ENCODE peak calls at places on chromosomes 4 and X, in six cellular contexts. One of them, this sample, is unnamed. For H3K4me1 and H3K9me3, the result is how much of the 10 kb centered on the place peaks cover.

GRCh38 chrX:40420899-40421729 is 159.7 kb upstream of the ATP6AP2 start:
- DNase-seq in esophagus muscularis mucosa: no peak
- DNase-seq in psoas muscle: no peak
- DNase-seq in right lobe of liver: no peak
- DNase-seq in uterus: no peak
- DNase-seq in CD4-positive, alpha-beta memory T cell: no peak
- DNase-seq in this sample: no peak

GRCh38 chrX:9847071-9847470 is 60.8 kb downstream of the SHROOM2 start:
- DNase-seq in CD4-positive, alpha-beta memory T cell: no peak
- DNase-seq in uterus: no peak
- DNase-seq in psoas muscle: no peak
- DNase-seq in esophagus muscularis mucosa: no peak
- DNase-seq in right lobe of liver: no peak
- DNase-seq in this sample: no peak

GRCh38 chrX:34563809-34564208 is 93.3 kb downstream of the TMEM47 start:
- DNase-seq in uterus: no peak
- DNase-seq in esophagus muscularis mucosa: no peak
- DNase-seq in psoas muscle: no peak
- DNase-seq in CD4-positive, alpha-beta memory T cell: no peak
- DNase-seq in right lobe of liver: no peak
- DNase-seq in this sample: no peak

GRCh38 chr4:74669702-74670101 is 124.6 kb downstream of the BTC start:
- DNase-seq in uterus: no peak
- DNase-seq in psoas muscle: no peak
- DNase-seq in esophagus muscularis mucosa: no peak
- DNase-seq in CD4-positive, alpha-beta memory T cell: no peak
- DNase-seq in right lobe of liver: no peak
- DNase-seq in this sample: no peak

GRCh38 chr4:184413227-184414064 is 60.9 kb downstream of the IRF2 start:
- DNase-seq in right lobe of liver: no peak
- DNase-seq in uterus: no peak
- DNase-seq in CD4-positive, alpha-beta memory T cell: no peak
- DNase-seq in psoas muscle: no peak
- DNase-seq in esophagus muscularis mucosa: no peak
- DNase-seq in this sample: no peak

GRCh38 chrX:13489451-13489850 is 80.0 kb upstream of the EGFL6 start:
- DNase-seq in esophagus muscularis mucosa: peak
- DNase-seq in psoas muscle: peak
- DNase-seq in CD4-positive, alpha-beta memory T cell: no peak
- DNase-seq in right lobe of liver: no peak
- DNase-seq in uterus: peak
- DNase-seq in this sample: peak

GRCh38 chrX:44908198-44908597 is 35.2 kb downstream of the KDM6A start:
- DNase-seq in esophagus muscularis mucosa: no peak
- DNase-seq in psoas muscle: no peak
- DNase-seq in CD4-positive, alpha-beta memory T cell: no peak
- DNase-seq in uterus: no peak
- DNase-seq in right lobe of liver: no peak
- DNase-seq in this sample: no peak

GRCh38 chr4:6633091-6633906 is 7.2 kb upstream of the MRFAP1 start:
- DNase-seq in psoas muscle: peak
- DNase-seq in uterus: no peak
- DNase-seq in right lobe of liver: no peak
- DNase-seq in CD4-positive, alpha-beta memory T cell: no peak
- DNase-seq in esophagus muscularis mucosa: no peak
- DNase-seq in this sample: no peak

GRCh38 chr4:3233391-3234071 is 15.4 kb upstream of the MSANTD1 start:
- DNase-seq in uterus: no peak
- DNase-seq in CD4-positive, alpha-beta memory T cell: no peak
- DNase-seq in right lobe of liver: peak
- DNase-seq in esophagus muscularis mucosa: no peak
- DNase-seq in psoas muscle: no peak
- DNase-seq in this sample: no peak

GRCh38 chrX:57821703-57822375 is 88.4 kb downstream of the ZXDA start:
- DNase-seq in right lobe of liver: no peak
- DNase-seq in esophagus muscularis mucosa: no peak
- DNase-seq in psoas muscle: no peak
- DNase-seq in uterus: no peak
- DNase-seq in CD4-positive, alpha-beta memory T cell: peak
- DNase-seq in this sample: no peak

GRCh38 chr4:139234258-139234657 is 45.8 kb downstream of the MGARP start:
- DNase-seq in psoas muscle: no peak
- DNase-seq in right lobe of liver: no peak
- DNase-seq in uterus: no peak
- DNase-seq in esophagus muscularis mucosa: no peak
- DNase-seq in CD4-positive, alpha-beta memory T cell: no peak
- DNase-seq in this sample: no peak

GRCh38 chr4:101367201-101367600 is 19.9 kb upstream of the PPP3CA start:
- DNase-seq in CD4-positive, alpha-beta memory T cell: no peak
- DNase-seq in psoas muscle: no peak
- DNase-seq in esophagus muscularis mucosa: no peak
- DNase-seq in uterus: no peak
- DNase-seq in right lobe of liver: no peak
- DNase-seq in this sample: no peak

GRCh38 chr4:139563515-139563914 is 7.5 kb upstream of the SETD7 start:
- DNase-seq in uterus: no peak
- DNase-seq in esophagus muscularis mucosa: peak
- DNase-seq in psoas muscle: no peak
- DNase-seq in CD4-positive, alpha-beta memory T cell: no peak
- DNase-seq in right lobe of liver: no peak
- DNase-seq in this sample: no peak

DNA sequence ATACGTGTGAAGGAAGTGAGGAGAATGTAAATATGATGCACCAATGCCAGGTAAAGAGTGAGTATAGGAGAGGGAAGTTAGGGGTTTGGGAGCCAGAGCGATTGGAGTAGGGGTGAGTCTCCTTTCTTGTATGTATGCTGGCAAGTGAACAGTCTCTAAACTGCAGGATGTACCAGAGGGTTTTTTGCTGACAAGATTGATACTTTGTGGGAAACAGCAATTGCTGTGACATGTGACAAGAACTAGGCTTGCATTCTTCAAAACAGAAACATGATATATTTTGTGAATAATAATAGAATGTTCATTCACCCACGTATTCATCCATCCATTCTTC is 710 bp downstream of the CHIC1 start:
- DNase-seq in uterus: no peak
- DNase-seq in psoas muscle: no peak
- DNase-seq in right lobe of liver: no peak
- DNase-seq in CD4-positive, alpha-beta memory T cell: no peak
- DNase-seq in esophagus muscularis mucosa: no peak
- DNase-seq in this sample: no peak
- H3K27ac ChIP-seq in uterus: peak
- H3K27ac ChIP-seq in psoas muscle: peak
- H3K27ac ChIP-seq in right lobe of liver: no peak
- H3K27ac ChIP-seq in CD4-positive, alpha-beta memory T cell: peak
- H3K27ac ChIP-seq in esophagus muscularis mucosa: peak
- H3K27ac ChIP-seq in this sample: peak

GRCh38 chr4:86918539-86919072 is 16.2 kb upstream of the AFF1 start:
- DNase-seq in psoas muscle: no peak
- DNase-seq in CD4-positive, alpha-beta memory T cell: no peak
- DNase-seq in uterus: no peak
- DNase-seq in right lobe of liver: no peak
- DNase-seq in esophagus muscularis mucosa: no peak
- DNase-seq in this sample: no peak
- H3K4me1 ChIP-seq in psoas muscle: under half
- H3K4me1 ChIP-seq in CD4-positive, alpha-beta memory T cell: under half
- H3K4me1 ChIP-seq in uterus: under half
- H3K4me1 ChIP-seq in right lobe of liver: under half
- H3K4me1 ChIP-seq in esophagus muscularis mucosa: under half
- H3K4me1 ChIP-seq in this sample: under half

GRCh38 chrX:154698630-154699248 is 45.4 kb upstream of the CTAG2 start:
- DNase-seq in uterus: no peak
- DNase-seq in psoas muscle: no peak
- DNase-seq in CD4-positive, alpha-beta memory T cell: no peak
- DNase-seq in esophagus muscularis mucosa: no peak
- DNase-seq in right lobe of liver: no peak
- DNase-seq in this sample: no peak
- H3K9me3 ChIP-seq in uterus: under half
- H3K9me3 ChIP-seq in psoas muscle: under half
- H3K9me3 ChIP-seq in CD4-positive, alpha-beta memory T cell: under half
- H3K9me3 ChIP-seq in esophagus muscularis mucosa: under half
- H3K9me3 ChIP-seq in right lobe of liver: under half
- H3K9me3 ChIP-seq in this sample: under half

GRCh38 chr4:173934933-173935620 is 348.4 kb downstream of the FBXO8 start:
- DNase-seq in CD4-positive, alpha-beta memory T cell: no peak
- DNase-seq in uterus: peak
- DNase-seq in psoas muscle: no peak
- DNase-seq in right lobe of liver: no peak
- DNase-seq in esophagus muscularis mucosa: no peak
- DNase-seq in this sample: no peak
- H3K27ac ChIP-seq in CD4-positive, alpha-beta memory T cell: no peak
- H3K27ac ChIP-seq in uterus: peak
- H3K27ac ChIP-seq in psoas muscle: no peak
- H3K27ac ChIP-seq in right lobe of liver: no peak
- H3K27ac ChIP-seq in esophagus muscularis mucosa: peak
- H3K27ac ChIP-seq in this sample: no peak